ENCODE peak calls at places on chromosome 15, in nine cellular contexts. Y, P, B, H, Z, Q, D, E and S are unnamed samples.

GRCh38 chr15:52281085-52282035 is 14.2 kb downstream of the MYO5C start:
- DNase-seq in Q (peak), P (peak), E (peak), D (no peak), H (no peak), B (peak), Y (no peak), Z (no peak), S (no peak)

GRCh38 chr15:77554306-77555080 is 78.2 kb downstream of the LINGO1 start:
- DNase-seq in B (no peak), E (no peak), P (no peak), Z (no peak), D (no peak), Y (no peak), H (no peak), Q (no peak), S (no peak)

GRCh38 chr15:79009388-79009787 is 64.5 kb upstream of the CTSH start:
- DNase-seq in E (no peak), H (no peak), P (no peak), Z (no peak), B (no peak), Y (no peak), Q (no peak), D (no peak), S (no peak)

GRCh38 chr15:25796395-25796794 is 66.7 kb downstream of the ATP10A start:
- DNase-seq in P (no peak), H (no peak), D (no peak), Z (no peak), Q (no peak), Y (no peak), B (no peak), E (peak), S (no peak)

GRCh38 chr15:76234337-76234889 is 76.9 kb downstream of the ETFA start:
- DNase-seq in D (no peak), Z (no peak), Y (no peak), Q (no peak), B (no peak), E (no peak), P (no peak), H (no peak), S (no peak)

GRCh38 chr15:73870700-73871408 is 2.5 kb upstream of the TBC1D21 start:
- DNase-seq in P (peak), Q (peak), Y (no peak), H (no peak), Z (peak), D (no peak), E (no peak), B (peak), S (no peak)

GRCh38 chr15:59186501-59186900 is 20.1 kb upstream of the LDHAL6B start:
- DNase-seq in D (no peak), E (no peak), Y (no peak), B (no peak), H (no peak), P (peak), Z (peak), Q (no peak), S (peak)

GRCh38 chr15:81160312-81161214 is 26.5 kb downstream of the CFAP161 start:
- DNase-seq in Q (peak), Z (peak), B (no peak), E (no peak), P (peak), H (peak), Y (peak), D (peak), S (peak)

GRCh38 chr15:63946524-63947065 is 99.7 kb downstream of the DAPK2 start:
- DNase-seq in E (peak), P (no peak), Y (no peak), H (no peak), B (no peak), D (no peak), Q (no peak), Z (no peak), S (no peak)

GRCh38 chr15:33934896-33935295 is 33.4 kb upstream of the CHRM5 start:
- DNase-seq in Y (no peak), H (no peak), Z (peak), D (no peak), B (no peak), E (no peak), P (peak), Q (no peak), S (peak)

GRCh38 chr15:55846108-55846707 is 103.3 kb upstream of the PRTG start:
- DNase-seq in D (peak), Q (no peak), E (no peak), P (peak), Z (peak), Y (no peak), B (no peak), H (peak), S (peak)

GRCh38 chr15:37880009-37880834 is 54.2 kb upstream of the TMCO5A start:
- DNase-seq in Y (no peak), B (no peak), E (no peak), D (no peak), Q (no peak), P (peak), H (no peak), Z (peak), S (peak)

GRCh38 chr15:66782785-66783184 is 80.7 kb downstream of the SMAD6 start:
- DNase-seq in Y (no peak), Z (no peak), P (no peak), H (no peak), E (no peak), Q (peak), B (no peak), D (no peak), S (no peak)

GRCh38 chr15:81480645-81481053 is 106.6 kb upstream of the TMC3 start:
- DNase-seq in Z (peak), E (no peak), P (peak), H (peak), Y (no peak), B (no peak), D (peak), Q (peak), S (peak)

GRCh38 chr15:73897441-73898261 is 24.3 kb downstream of the TBC1D21 start:
- DNase-seq in P (peak), D (peak), Z (peak), Q (peak), H (no peak), B (peak), E (no peak), Y (no peak), S (peak)

GRCh38 chr15:61935493-61935892 is 124.8 kb downstream of the VPS13C start:
- DNase-seq in D (no peak), Y (no peak), Q (no peak), H (no peak), Z (no peak), E (no peak), P (no peak), B (no peak), S (no peak)

GRCh38 chr15:35168464-35168863 is 83.4 kb upstream of the NANOGP8 start:
- DNase-seq in P (peak), Q (no peak), B (no peak), Y (no peak), Z (peak), E (no peak), D (peak), H (no peak), S (peak)

GRCh38 chr15:42992626-42993025 is 72.0 kb upstream of the TTBK2 start:
- DNase-seq in Z (no peak), Q (no peak), Y (no peak), P (peak), E (no peak), B (no peak), H (no peak), D (no peak), S (no peak)

GRCh38 chr15:94324835-94325767 is 93.7 kb downstream of the MCTP2 start:
- DNase-seq in Y (no peak), Z (no peak), Q (no peak), H (no peak), D (no peak), B (no peak), E (no peak), P (no peak), S (no peak)

GRCh38 chr15:62524848-62525247 is 359.8 kb upstream of the C2CD4B start:
- DNase-seq in E (no peak), Z (peak), P (peak), B (no peak), Q (no peak), D (no peak), H (no peak), Y (no peak), S (peak)

GRCh38 chr15:83324799-83325198 is 40.3 kb upstream of the BNC1 start:
- DNase-seq in Q (no peak), D (no peak), H (no peak), Z (no peak), E (no peak), B (no peak), Y (no peak), P (peak), S (no peak)

GRCh38 chr15:82810061-82810862 is 834 bp downstream of the WHAMM start:
- DNase-seq in Z (peak), P (peak), E (no peak), B (peak), H (no peak), Q (peak), Y (peak), D (no peak), S (peak)

GRCh38 chr15:59605994-59606393 is 5.6 kb upstream of the GCNT3 start:
- DNase-seq in Q (no peak), E (no peak), Y (no peak), P (no peak), Z (no peak), D (no peak), B (no peak), H (no peak), S (no peak)

GRCh38 chr15:100766225-100767001 is 113.2 kb upstream of the ALDH1A3 start:
- DNase-seq in B (no peak), Z (no peak), Q (no peak), P (peak), H (no peak), D (peak), Y (peak), E (peak), S (peak)

GRCh38 chr15:65204931-65205655 is 6.2 kb downstream of the CILP start:
- DNase-seq in H (no peak), B (no peak), Q (no peak), P (no peak), Y (peak), Z (no peak), D (no peak), E (no peak), S (no peak)

GRCh38 chr15:52289629-52290081 is 5.9 kb downstream of the MYO5C start:
- DNase-seq in Y (no peak), E (peak), B (no peak), Z (no peak), D (no peak), P (no peak), H (no peak), Q (no peak), S (no peak)

GRCh38 chr15:32706704-32707103 is 11.1 kb upstream of the GREM1 start:
- DNase-seq in H (no peak), E (no peak), D (no peak), Y (no peak), Q (no peak), B (no peak), Z (peak), P (peak), S (peak)

GRCh38 chr15:28112101-28112760 is 13.1 kb upstream of the OCA2 start:
- DNase-seq in B (no peak), P (no peak), Y (peak), Z (no peak), D (no peak), E (peak), Q (no peak), H (no peak), S (no peak)

GRCh38 chr15:57133127-57133968 is 214.9 kb downstream of the TCF12 start:
- DNase-seq in B (peak), H (no peak), D (peak), P (peak), E (no peak), Y (no peak), Q (no peak), Z (no peak), S (peak)

GRCh38 chr15:100252359-100252758 is 89.4 kb downstream of the ADAMTS17 start:
- DNase-seq in Y (no peak), P (no peak), B (no peak), E (peak), H (no peak), Q (no peak), Z (no peak), D (no peak), S (no peak)

GRCh38 chr15:74245342-74245931 is 9.3 kb downstream of the CCDC33 start:
- DNase-seq in B (no peak), H (no peak), D (no peak), Z (no peak), E (no peak), Y (no peak), P (no peak), Q (no peak), S (no peak)

DNA sequence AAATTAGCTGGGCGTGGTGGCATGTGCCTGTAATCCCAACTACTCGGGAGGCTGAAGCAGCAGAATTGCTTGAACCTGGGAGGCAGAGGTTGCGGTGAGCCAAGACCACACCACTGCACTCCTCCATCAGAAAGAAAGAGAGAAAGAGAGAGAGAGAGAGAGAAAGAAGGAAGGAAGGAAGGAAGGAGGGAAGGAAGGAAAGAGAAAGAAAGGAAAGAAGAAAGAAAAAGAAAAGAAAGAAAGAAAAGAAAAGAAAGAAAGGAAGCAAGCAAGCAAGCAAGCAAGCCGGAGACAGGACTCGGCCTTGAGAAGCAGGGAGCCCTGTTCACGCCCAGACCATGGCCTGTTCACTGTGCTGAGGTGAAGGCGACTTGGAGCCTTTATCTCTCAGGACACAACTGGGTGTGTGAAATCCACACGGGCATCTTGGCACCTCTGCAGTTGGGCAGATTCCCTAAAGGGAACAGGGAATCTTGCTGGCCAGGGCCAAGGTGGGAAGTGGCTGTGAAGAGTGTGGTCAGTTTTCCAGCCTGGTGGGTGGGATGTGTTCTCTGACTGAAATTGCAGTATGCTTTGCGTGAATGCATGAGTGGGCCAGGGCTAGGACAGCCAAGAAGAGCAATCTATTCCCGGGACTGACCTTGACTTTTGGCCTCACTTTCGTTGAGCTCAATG is 90.3 kb downstream of the CORO2B start:
- DNase-seq in Z (no peak), B (no peak), H (no peak), Y (peak), D (no peak), Q (no peak), E (peak), P (no peak), S (no peak)
- TF ChIP-seq CTCF in Z (no peak), B (no peak), H (no peak), Y (no peak), D (no peak), Q (no peak), E (no peak), P (no peak), S (no peak)

GRCh38 chr15:40234783-40235182 is 4.1 kb upstream of the PAK6 start:
- DNase-seq in Y (no peak), H (no peak), B (no peak), Z (no peak), E (no peak), D (no peak), Q (no peak), P (no peak), S (no peak)

GRCh38 chr15:40235201-40235890 is 3.5 kb upstream of the PAK6 start:
- DNase-seq in Q (no peak), H (no peak), P (no peak), Z (no peak), D (no peak), Y (no peak), E (no peak), B (no peak), S (no peak)

GRCh38 chr15:40233727-40234577 is 4.9 kb upstream of the PAK6 start:
- DNase-seq in Q (no peak), H (no peak), E (no peak), P (no peak), D (no peak), B (no peak), Y (no peak), Z (no peak), S (no peak)

GRCh38 chr15:40229956-40230355 is 8.9 kb upstream of the PAK6 start:
- DNase-seq in Y (no peak), P (no peak), D (no peak), Z (no peak), H (no peak), E (no peak), Q (no peak), B (no peak), S (no peak)

DNA sequence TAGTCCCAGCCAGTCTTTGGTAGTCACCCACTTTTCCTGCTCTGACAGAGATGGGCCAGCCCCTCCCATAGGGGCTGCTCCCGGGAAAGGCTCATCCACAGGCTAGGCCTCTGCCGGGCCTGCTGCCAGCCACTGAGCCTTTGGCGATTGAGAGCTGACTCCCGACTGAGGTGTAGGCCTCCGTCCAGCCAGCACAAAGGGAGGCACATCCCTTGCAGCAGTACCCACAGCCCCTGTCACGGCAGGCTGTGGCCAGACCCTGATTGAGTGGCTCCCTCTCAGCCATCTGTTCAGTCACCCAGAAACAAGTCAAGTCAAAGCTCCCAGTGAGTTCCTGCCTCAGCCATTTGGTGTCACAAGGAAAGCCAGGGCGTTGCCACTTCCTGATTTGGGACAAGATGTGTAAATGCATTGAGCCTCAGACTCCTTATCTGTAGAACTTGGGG is 6.2 kb upstream of the PAK6 start:
- DNase-seq in P (peak), B (peak), Y (no peak), E (no peak), D (no peak), H (no peak), Z (no peak), Q (peak), S (no peak)
- H3K4me3 ChIP-seq in P (no peak), B (no peak), Y (no peak), E (no peak), D (no peak), H (no peak), Z (no peak), Q (no peak), S (no peak)

GRCh38 chr15:86654501-86654900 is 574.8 kb downstream of the AGBL1 start:
- DNase-seq in Y (no peak), Z (no peak), P (no peak), Q (no peak), E (no peak), D (no peak), B (no peak), H (no peak), S (no peak)
- TF ChIP-seq CTCF in Y (no peak), Z (no peak), P (no peak), Q (no peak), E (no peak), D (no peak), B (no peak), H (no peak), S (no peak)

GRCh38 chr15:26888761-26889160 is 21.9 kb downstream of the GABRA5 start:
- DNase-seq in Y (no peak), P (no peak), D (no peak), B (peak), H (no peak), Q (no peak), E (peak), Z (no peak), S (no peak)
- H3K4me3 ChIP-seq in Y (no peak), P (no peak), D (no peak), B (no peak), H (no peak), Q (no peak), E (no peak), Z (no peak), S (no peak)

GRCh38 chr15:69593981-69594966 is 141.7 kb downstream of the RPLP1 start:
- DNase-seq in H (peak), Y (peak), B (peak), D (no peak), E (no peak), Z (no peak), Q (peak), P (peak), S (peak)
- TF ChIP-seq CTCF in H (no peak), Y (no peak), B (no peak), D (no peak), E (no peak), Z (no peak), Q (no peak), P (no peak), S (no peak)

GRCh38 chr15:96417760-96418130 is 87.2 kb downstream of the NR2F2 start:
- DNase-seq in Q (no peak), D (no peak), Z (no peak), P (no peak), E (no peak), H (no peak), Y (no peak), B (no peak), S (no peak)

GRCh38 chr15:96416934-96417759 is 86.6 kb downstream of the NR2F2 start:
- DNase-seq in B (no peak), Q (no peak), Z (no peak), H (no peak), E (no peak), P (peak), Y (no peak), D (no peak), S (no peak)

GRCh38 chr15:96415513-96416217 is 85.2 kb downstream of the NR2F2 start:
- DNase-seq in Y (no peak), D (no peak), P (no peak), Z (no peak), B (no peak), Q (no peak), E (no peak), H (no peak), S (no peak)

GRCh38 chr15:96414875-96415274 is 84.4 kb downstream of the NR2F2 start:
- DNase-seq in E (no peak), D (no peak), H (no peak), Q (no peak), P (no peak), Z (no peak), Y (no peak), B (no peak), S (no peak)

DNA sequence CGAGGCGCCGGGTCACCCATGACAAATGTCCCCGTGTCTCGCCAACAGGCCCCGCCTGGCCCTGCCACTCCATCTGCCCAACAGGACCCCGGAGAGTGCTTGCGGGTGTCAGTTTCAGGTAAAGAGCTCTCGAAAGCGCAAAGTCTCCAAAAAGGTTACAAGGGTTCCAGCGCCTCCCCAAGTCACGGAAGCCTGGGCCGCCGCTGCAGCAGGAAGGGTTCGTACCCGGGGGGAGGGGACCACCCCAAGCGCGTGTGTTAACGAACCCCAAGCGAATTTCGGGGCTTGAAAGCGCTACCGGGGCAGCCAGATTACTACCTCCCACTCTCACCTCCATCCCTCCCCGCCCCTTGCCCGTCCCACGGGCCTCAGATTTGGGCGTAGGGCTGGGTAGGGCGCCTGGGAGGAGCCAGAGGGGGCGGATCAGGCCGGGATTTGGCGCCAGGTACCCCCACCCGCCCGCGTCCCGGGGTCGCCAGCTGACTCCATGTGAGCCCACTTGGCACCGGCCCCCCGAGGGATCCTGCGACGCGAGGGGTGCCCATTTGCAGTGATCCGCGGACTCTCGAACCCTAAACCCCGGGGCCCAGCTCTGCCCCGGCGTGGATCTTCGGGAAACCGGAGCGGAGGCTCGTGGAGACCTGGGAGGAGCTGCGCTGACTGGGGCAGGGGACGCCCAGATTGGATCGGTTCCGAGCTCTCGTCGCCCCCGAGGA is 85.9 kb downstream of the NR2F2 start:
- DNase-seq in E (no peak), H (no peak), D (no peak), Y (no peak), B (no peak), Z (no peak), Q (peak), P (no peak), S (no peak)
- H3K4me3 ChIP-seq in E (peak), H (peak), D (no peak), Y (no peak), B (no peak), Z (no peak), Q (peak), P (peak), S (no peak)